ENCODE peak calls at places on chromosomes 4 and X, in six cellular contexts. R is GM06990, M is uterus, N is cardiac fibroblast, P is brain microvascular endothelial cell, A is NB4. I is an unnamed sample.

GRCh38 chrX:106897259-106897658 is 5.9 kb downstream of the RIPPLY1 start:
- DNase-seq in M (no peak), P (peak; percentile 9), A (no peak), R (no peak), N (peak; percentile 40), I (peak; percentile 59)

GRCh38 chrX:125175991-125176390 is 143.7 kb upstream of the TEX13C start:
- DNase-seq in R (no peak), M (no peak), P (no peak), A (no peak), N (no peak), I (no peak)

GRCh38 chrX:103584606-103585005 is 709 bp upstream of the TCEAL4 start:
- DNase-seq in R (no peak), A (no peak), N (peak; percentile 47), M (peak; percentile 35), P (peak; percentile 5), I (peak; percentile 2)

GRCh38 chrX:47828984-47829383 is 7.7 kb upstream of the ZNF81 start:
- DNase-seq in M (no peak), P (no peak), R (no peak), A (no peak), N (no peak), I (no peak)

GRCh38 chrX:129705377-129705925 is 33.3 kb upstream of the XPNPEP2 start:
- DNase-seq in N (no peak), P (no peak), A (no peak), M (no peak), R (no peak), I (no peak)

GRCh38 chr4:89125901-89126435 is 14.6 kb downstream of the TIGD2 start:
- DNase-seq in P (no peak), N (no peak), A (no peak), R (no peak), M (no peak), I (no peak)

GRCh38 chr4:189660737-189661330 is 279.8 kb upstream of the FRG1 start:
- DNase-seq in N (no peak), R (no peak), M (no peak), A (no peak), P (no peak), I (no peak)

GRCh38 chrX:104085919-104086318 is 9.9 kb upstream of the TMSB15C start:
- DNase-seq in A (no peak), N (no peak), M (no peak), P (no peak), R (no peak), I (no peak)

GRCh38 chr4:173367946-173368345 is 2.8 kb upstream of the SAP30 start:
- DNase-seq in A (no peak), N (peak; percentile 62), R (no peak), M (no peak), P (no peak), I (peak; percentile 11)
- H3K4me3 ChIP-seq in A (peak overlapping the region; percentile 1), N (no peak overlapping the region), R (peak overlapping the region; percentile 46), M (peak overlapping the region; percentile 85), P (no peak overlapping the region), I (no peak overlapping the region)

DNA sequence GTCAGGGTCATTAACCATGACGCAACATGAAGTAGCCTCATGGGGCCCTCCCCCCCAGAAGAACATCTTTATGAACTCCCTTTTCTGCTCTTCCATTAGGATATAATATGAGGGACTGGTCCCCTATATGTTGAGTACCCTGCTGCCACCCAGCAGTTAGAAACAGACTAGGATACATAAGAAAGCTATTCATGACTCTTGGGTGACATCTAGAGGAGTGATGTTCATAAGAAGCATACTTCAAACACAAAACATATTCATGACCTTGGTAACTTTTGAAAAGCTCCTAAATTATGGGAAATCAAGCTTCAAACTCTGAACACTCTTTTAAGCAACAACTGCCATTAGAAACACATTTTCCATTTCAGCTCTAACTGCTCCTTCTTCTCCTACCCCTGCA is 155.2 kb upstream of the SPIN4 start:
- DNase-seq in A (peak; percentile 55), P (no peak), R (no peak), M (no peak), N (peak; percentile 61), I (peak; percentile 39)
- TF ChIP-seq CTCF in A (no peak), P (peak; percentile 18), R (peak; percentile 22), M (no peak), N (no peak), I (peak; percentile 15)

GRCh38 chr4:129131343-129131742 is 35.4 kb downstream of the C4orf33 start:
- DNase-seq in M (no peak), A (no peak), N (no peak), R (no peak), P (no peak), I (no peak)
- H3K4me3 ChIP-seq in M (no peak overlapping the region), A (no peak overlapping the region), N (no peak overlapping the region), R (no peak overlapping the region), P (no peak overlapping the region), I (no peak overlapping the region)

GRCh38 chr4:126915999-126916625 is 716.6 kb upstream of the INTU start:
- DNase-seq in R (no peak), A (no peak), M (no peak), P (no peak), N (peak; percentile 32), I (no peak)

GRCh38 chr4:126916626-126917140 is 716.1 kb upstream of the INTU start:
- DNase-seq in A (no peak), P (peak; percentile 58), N (peak; percentile 74), M (no peak), R (no peak), I (peak; percentile 89)
- TF ChIP-seq CTCF in A (no peak), P (peak; percentile 27), N (no peak), M (no peak), R (no peak), I (no peak)

GRCh38 chrX:70454441-70455365 is 10.1 kb downstream of the DLG3 start:
- DNase-seq in P (peak; percentile 49), M (peak; percentile 69), N (peak; percentile 66), R (peak; percentile 75), A (peak; percentile 56), I (peak; percentile 67)
- H3K4me3 ChIP-seq in P (peak overlapping the region; percentile 59), M (peak overlapping the region; percentile 53), N (peak overlapping the region; percentile 55), R (peak overlapping the region; percentile 42), A (no peak overlapping the region), I (peak overlapping the region; percentile 53)

GRCh38 chr4:159977907-159978617 is 875.2 kb downstream of the RAPGEF2 start:
- DNase-seq in N (no peak), M (no peak), A (no peak), R (no peak), P (no peak), I (no peak)

GRCh38 chr4:159981457-159981856 is 878.6 kb downstream of the RAPGEF2 start:
- DNase-seq in N (no peak), M (no peak), R (no peak), A (no peak), P (no peak), I (no peak)

GRCh38 chr4:159983080-159983479 is 880.2 kb downstream of the RAPGEF2 start:
- DNase-seq in A (no peak), N (no peak), M (no peak), R (no peak), P (no peak), I (peak; percentile 15)

GRCh38 chr4:159979351-159979750 is 876.5 kb downstream of the RAPGEF2 start:
- DNase-seq in N (no peak), P (no peak), A (no peak), R (no peak), M (no peak), I (no peak)

GRCh38 chr4:159979953-159980352 is 877.1 kb downstream of the RAPGEF2 start:
- DNase-seq in M (no peak), N (no peak), P (no peak), A (no peak), R (no peak), I (no peak)
- TF ChIP-seq CTCF in M (no peak), N (no peak), P (no peak), A (no peak), R (no peak), I (no peak)

GRCh38 chrX:43744284-43744683 is 88.2 kb downstream of the MAOA start:
- DNase-seq in R (no peak), M (no peak), P (no peak), N (no peak), A (no peak), I (no peak)
- H3K4me3 ChIP-seq in R (no peak overlapping the region), M (no peak overlapping the region), P (no peak overlapping the region), N (no peak overlapping the region), A (no peak overlapping the region), I (no peak overlapping the region)

GRCh38 chr4:142443469-142443868 is 402.6 kb downstream of the INPP4B start:
- DNase-seq in M (no peak), N (no peak), R (no peak), P (no peak), A (no peak), I (no peak)
- TF ChIP-seq CTCF in M (no peak), N (no peak), R (peak; percentile 8), P (no peak), A (no peak), I (no peak)

I was measured in astrocyte of the spinal cord.